ENCODE peak calls at places on chromosome 3, in six cellular contexts. One of them, this sample, is unnamed.

GRCh38 chr3:22471557-22471956 is 720.5 kb upstream of the ZNF385D start:
- DNase-seq in esophagus squamous epithelium: no peak
- DNase-seq in CD8-positive, alpha-beta T cell: no peak
- DNase-seq in suprapubic skin: no peak
- DNase-seq in stomach: no peak
- DNase-seq in endodermal cell: no peak
- DNase-seq in this sample: no peak

GRCh38 chr3:155386306-155386705 is 92.8 kb upstream of the STRIT1 start:
- DNase-seq in endodermal cell: no peak
- DNase-seq in suprapubic skin: no peak
- DNase-seq in esophagus squamous epithelium: no peak
- DNase-seq in stomach: no peak
- DNase-seq in CD8-positive, alpha-beta T cell: no peak
- DNase-seq in this sample: no peak

GRCh38 chr3:150763841-150764483 is 993 bp upstream of the SIAH2 start:
- DNase-seq in suprapubic skin: no peak
- DNase-seq in stomach: peak; percentile 78
- DNase-seq in endodermal cell: peak; percentile 85
- DNase-seq in esophagus squamous epithelium: no peak
- DNase-seq in CD8-positive, alpha-beta T cell: peak; percentile 57
- DNase-seq in this sample: no peak

GRCh38 chr3:153129866-153130265 is 32.2 kb upstream of the RAP2B start:
- DNase-seq in endodermal cell: no peak
- DNase-seq in suprapubic skin: no peak
- DNase-seq in esophagus squamous epithelium: no peak
- DNase-seq in CD8-positive, alpha-beta T cell: no peak
- DNase-seq in stomach: no peak
- DNase-seq in this sample: no peak

GRCh38 chr3:55893045-55893664 is 406.0 kb upstream of the WNT5A start:
- DNase-seq in esophagus squamous epithelium: no peak
- DNase-seq in suprapubic skin: no peak
- DNase-seq in CD8-positive, alpha-beta T cell: no peak
- DNase-seq in endodermal cell: no peak
- DNase-seq in stomach: no peak
- DNase-seq in this sample: no peak

GRCh38 chr3:42872718-42873117 is 3.0 kb downstream of the CYP8B1 start:
- DNase-seq in CD8-positive, alpha-beta T cell: no peak
- DNase-seq in endodermal cell: peak; percentile 20
- DNase-seq in stomach: no peak
- DNase-seq in esophagus squamous epithelium: no peak
- DNase-seq in suprapubic skin: no peak
- DNase-seq in this sample: no peak

GRCh38 chr3:110569073-110569472 is 502.5 kb upstream of the NECTIN3 start:
- DNase-seq in esophagus squamous epithelium: no peak
- DNase-seq in suprapubic skin: no peak
- DNase-seq in stomach: no peak
- DNase-seq in CD8-positive, alpha-beta T cell: no peak
- DNase-seq in endodermal cell: no peak
- DNase-seq in this sample: no peak

GRCh38 chr3:86229086-86229774 is 761.7 kb downstream of the VGLL3 start:
- DNase-seq in endodermal cell: no peak
- DNase-seq in CD8-positive, alpha-beta T cell: no peak
- DNase-seq in suprapubic skin: no peak
- DNase-seq in esophagus squamous epithelium: no peak
- DNase-seq in stomach: no peak
- DNase-seq in this sample: no peak

GRCh38 chr3:58824285-58824684 is 157.7 kb upstream of the FAM3D start:
- DNase-seq in stomach: peak; percentile 74
- DNase-seq in suprapubic skin: no peak
- DNase-seq in esophagus squamous epithelium: no peak
- DNase-seq in endodermal cell: peak; percentile 90
- DNase-seq in CD8-positive, alpha-beta T cell: peak; percentile 14
- DNase-seq in this sample: peak; percentile 64

GRCh38 chr3:50372349-50372748 is 13.0 kb upstream of the TMEM115 start:
- DNase-seq in esophagus squamous epithelium: no peak
- DNase-seq in endodermal cell: no peak
- DNase-seq in suprapubic skin: no peak
- DNase-seq in stomach: no peak
- DNase-seq in CD8-positive, alpha-beta T cell: no peak
- DNase-seq in this sample: no peak

GRCh38 chr3:170307998-170308398 is 49.5 kb upstream of the SKIL start:
- DNase-seq in stomach: peak; percentile 57
- DNase-seq in esophagus squamous epithelium: no peak
- DNase-seq in CD8-positive, alpha-beta T cell: no peak
- DNase-seq in endodermal cell: peak; percentile 50
- DNase-seq in suprapubic skin: no peak
- DNase-seq in this sample: peak; percentile 38

GRCh38 chr3:155494332-155494731 is 200.8 kb upstream of the STRIT1 start:
- DNase-seq in CD8-positive, alpha-beta T cell: no peak
- DNase-seq in endodermal cell: no peak
- DNase-seq in suprapubic skin: no peak
- DNase-seq in stomach: no peak
- DNase-seq in esophagus squamous epithelium: no peak
- DNase-seq in this sample: no peak

GRCh38 chr3:126107960-126108688 is 24.2 kb upstream of the SLC41A3 start:
- DNase-seq in suprapubic skin: no peak
- DNase-seq in esophagus squamous epithelium: no peak
- DNase-seq in CD8-positive, alpha-beta T cell: no peak
- DNase-seq in endodermal cell: no peak
- DNase-seq in stomach: no peak
- DNase-seq in this sample: peak; percentile 9

GRCh38 chr3:42499478-42499871 is 3.0 kb upstream of the VIPR1 start:
- DNase-seq in esophagus squamous epithelium: no peak
- DNase-seq in stomach: peak; percentile 10
- DNase-seq in CD8-positive, alpha-beta T cell: no peak
- DNase-seq in endodermal cell: peak; percentile 32
- DNase-seq in suprapubic skin: peak; percentile 74
- DNase-seq in this sample: no peak

GRCh38 chr3:115624898-115625297 is 1.6 kb downstream of the GAP43 start:
- DNase-seq in stomach: no peak
- DNase-seq in esophagus squamous epithelium: no peak
- DNase-seq in suprapubic skin: no peak
- DNase-seq in endodermal cell: peak; percentile 50
- DNase-seq in CD8-positive, alpha-beta T cell: no peak
- DNase-seq in this sample: no peak

GRCh38 chr3:21551019-21551418 is 200.0 kb downstream of the ZNF385D start:
- DNase-seq in endodermal cell: peak; percentile 53
- DNase-seq in suprapubic skin: no peak
- DNase-seq in CD8-positive, alpha-beta T cell: no peak
- DNase-seq in stomach: no peak
- DNase-seq in esophagus squamous epithelium: no peak
- DNase-seq in this sample: no peak

GRCh38 chr3:72487078-72487765 is 361.0 kb downstream of the SHQ1 start:
- DNase-seq in CD8-positive, alpha-beta T cell: no peak
- DNase-seq in suprapubic skin: peak; percentile 90
- DNase-seq in esophagus squamous epithelium: no peak
- DNase-seq in endodermal cell: peak; percentile 88
- DNase-seq in stomach: peak; percentile 52
- DNase-seq in this sample: peak; percentile 44

GRCh38 chr3:127698264-127699097 is 25.7 kb downstream of the ABTB1 start:
- DNase-seq in CD8-positive, alpha-beta T cell: no peak
- DNase-seq in suprapubic skin: no peak
- DNase-seq in stomach: no peak
- DNase-seq in esophagus squamous epithelium: no peak
- DNase-seq in endodermal cell: no peak
- DNase-seq in this sample: no peak
- H3K27ac ChIP-seq in CD8-positive, alpha-beta T cell: no peak overlapping the region
- H3K27ac ChIP-seq in suprapubic skin: peak overlapping the region; percentile 84
- H3K27ac ChIP-seq in stomach: peak overlapping the region; percentile 90
- H3K27ac ChIP-seq in esophagus squamous epithelium: peak overlapping the region; percentile 72
- H3K27ac ChIP-seq in endodermal cell: no peak overlapping the region
- H3K27ac ChIP-seq in this sample: no peak overlapping the region

GRCh38 chr3:66215106-66215505 is 5.7 kb upstream of the SLC25A26 start:
- DNase-seq in endodermal cell: no peak
- DNase-seq in stomach: no peak
- DNase-seq in CD8-positive, alpha-beta T cell: no peak
- DNase-seq in esophagus squamous epithelium: no peak
- DNase-seq in suprapubic skin: no peak
- DNase-seq in this sample: no peak

GRCh38 chr3:66224220-66224619 is 3.4 kb downstream of the SLC25A26 start:
- DNase-seq in endodermal cell: no peak
- DNase-seq in esophagus squamous epithelium: no peak
- DNase-seq in CD8-positive, alpha-beta T cell: no peak
- DNase-seq in stomach: no peak
- DNase-seq in suprapubic skin: no peak
- DNase-seq in this sample: peak; percentile 43

GRCh38 chr3:66220066-66220465 is 735 bp upstream of the SLC25A26 start:
- DNase-seq in CD8-positive, alpha-beta T cell: no peak
- DNase-seq in esophagus squamous epithelium: no peak
- DNase-seq in stomach: no peak
- DNase-seq in endodermal cell: no peak
- DNase-seq in suprapubic skin: no peak
- DNase-seq in this sample: no peak

GRCh38 chr3:66220602-66221377 is at the start of gene SLC25A26:
- DNase-seq in endodermal cell: peak; percentile 98
- DNase-seq in CD8-positive, alpha-beta T cell: peak; percentile 98
- DNase-seq in suprapubic skin: peak; percentile 96
- DNase-seq in esophagus squamous epithelium: peak; percentile 76
- DNase-seq in stomach: peak; percentile 97
- DNase-seq in this sample: peak; percentile 98
- TF ChIP-seq CTCF in endodermal cell: no peak
- TF ChIP-seq CTCF in CD8-positive, alpha-beta T cell: no peak
- TF ChIP-seq CTCF in suprapubic skin: no peak
- TF ChIP-seq CTCF in esophagus squamous epithelium: no peak
- TF ChIP-seq CTCF in stomach: peak; percentile 9
- TF ChIP-seq CTCF in this sample: no peak

GRCh38 chr3:76040946-76041345 is 255.6 kb upstream of the ZNF717 start:
- DNase-seq in esophagus squamous epithelium: no peak
- DNase-seq in suprapubic skin: no peak
- DNase-seq in endodermal cell: no peak
- DNase-seq in CD8-positive, alpha-beta T cell: no peak
- DNase-seq in stomach: no peak
- DNase-seq in this sample: no peak

GRCh38 chr3:76034652-76035051 is 249.3 kb upstream of the ZNF717 start:
- DNase-seq in esophagus squamous epithelium: no peak
- DNase-seq in CD8-positive, alpha-beta T cell: no peak
- DNase-seq in suprapubic skin: no peak
- DNase-seq in endodermal cell: no peak
- DNase-seq in stomach: no peak
- DNase-seq in this sample: no peak

GRCh38 chr3:76043746-76044145 is 258.4 kb upstream of the ZNF717 start:
- DNase-seq in CD8-positive, alpha-beta T cell: no peak
- DNase-seq in suprapubic skin: no peak
- DNase-seq in esophagus squamous epithelium: no peak
- DNase-seq in stomach: no peak
- DNase-seq in endodermal cell: peak; percentile 73
- DNase-seq in this sample: no peak

GRCh38 chr3:76038949-76039348 is 253.6 kb upstream of the ZNF717 start:
- DNase-seq in stomach: no peak
- DNase-seq in suprapubic skin: no peak
- DNase-seq in CD8-positive, alpha-beta T cell: no peak
- DNase-seq in esophagus squamous epithelium: no peak
- DNase-seq in endodermal cell: no peak
- DNase-seq in this sample: no peak

DNA sequence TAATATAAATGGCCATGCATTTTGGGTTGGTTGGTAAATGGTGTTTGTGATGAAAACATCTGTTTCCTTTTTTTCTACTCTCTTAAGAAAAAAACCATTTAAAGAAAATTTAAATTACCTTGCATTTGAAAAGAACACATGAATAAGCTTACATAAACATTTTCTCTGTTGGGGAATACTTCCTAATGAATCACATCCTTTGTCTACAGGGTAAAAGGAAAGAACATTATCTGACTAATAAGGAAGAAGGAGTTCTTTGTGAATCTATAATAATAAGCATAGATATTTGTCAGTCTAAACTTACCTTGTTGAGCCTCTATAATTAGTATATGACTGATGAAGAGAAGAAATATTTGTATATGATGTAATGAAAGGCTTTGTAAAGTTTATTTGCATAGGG is 254.1 kb upstream of the ZNF717 start:
- DNase-seq in CD8-positive, alpha-beta T cell: no peak
- DNase-seq in endodermal cell: no peak
- DNase-seq in stomach: no peak
- DNase-seq in esophagus squamous epithelium: no peak
- DNase-seq in suprapubic skin: no peak
- DNase-seq in this sample: peak; percentile 69
- H3K4me1 ChIP-seq in CD8-positive, alpha-beta T cell: no peaks in the 10 kb centered on the region
- H3K4me1 ChIP-seq in endodermal cell: peaks cover 7% of the 10 kb centered on the region
- H3K4me1 ChIP-seq in stomach: no peaks in the 10 kb centered on the region
- H3K4me1 ChIP-seq in esophagus squamous epithelium: no peaks in the 10 kb centered on the region
- H3K4me1 ChIP-seq in suprapubic skin: no peaks in the 10 kb centered on the region
- H3K4me1 ChIP-seq in this sample: peaks cover 7% of the 10 kb centered on the region

DNA sequence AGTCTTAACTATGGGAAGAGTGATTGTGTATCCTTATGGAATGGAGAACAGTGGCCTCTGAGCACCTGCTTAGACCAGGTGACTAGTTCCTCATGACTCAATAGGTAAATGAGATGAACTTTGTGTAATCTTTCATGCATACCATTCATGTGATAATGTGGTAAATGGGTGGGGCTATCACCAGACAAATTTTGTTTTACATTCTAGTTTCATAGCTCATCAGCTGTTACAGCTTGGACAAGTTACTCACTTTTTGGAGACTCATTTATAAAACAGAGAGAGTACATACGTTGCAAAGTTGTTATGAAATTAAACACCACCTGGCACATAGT is 103.7 kb upstream of the TGFBR2 start:
- DNase-seq in endodermal cell: no peak
- DNase-seq in suprapubic skin: no peak
- DNase-seq in esophagus squamous epithelium: no peak
- DNase-seq in CD8-positive, alpha-beta T cell: no peak
- DNase-seq in stomach: no peak
- DNase-seq in this sample: peak; percentile 95
- H3K27ac ChIP-seq in endodermal cell: no peak overlapping the region
- H3K27ac ChIP-seq in suprapubic skin: no peak overlapping the region
- H3K27ac ChIP-seq in esophagus squamous epithelium: no peak overlapping the region
- H3K27ac ChIP-seq in CD8-positive, alpha-beta T cell: no peak overlapping the region
- H3K27ac ChIP-seq in stomach: no peak overlapping the region
- H3K27ac ChIP-seq in this sample: peak overlapping the region; percentile 86

This sample was measured in mammary epithelial cell.